ENCODE peak calls at places on chromosome 17, in nine cellular contexts. Z is cardiac muscle cell, C is prostate gland, P is astrocyte of the spinal cord, M is AG09309, U is epithelial cell of esophagus, I is BE2C, D is WTC11, G is neural crest cell. O is an unnamed sample.
A peak's percentile ranks its signal among the peaks of the same experiment; 100 is the strongest.

GRCh38 chr17:28544402-28545140 is 7.9 kb downstream of the UNC119 start:
- DNase-seq in Z (no peak), C (no peak), P (no peak), M (no peak), U (no peak), I (no peak), D (no peak), G (no peak), O (no peak)

GRCh38 chr17:19812407-19812806 is 55.3 kb downstream of the ULK2 start:
- DNase-seq in Z (peak; percentile 7), C (no peak), P (no peak), M (no peak), U (peak; percentile 18), I (no peak), D (no peak), G (no peak), O (no peak)

GRCh38 chr17:41894791-41895331 is 23.9 kb downstream of the ACLY start:
- DNase-seq in Z (peak; percentile 63), C (no peak), P (peak; percentile 88), M (peak; percentile 91), U (peak; percentile 77), I (peak; percentile 70), D (no peak), G (no peak), O (peak; percentile 16)

GRCh38 chr17:4497101-4497824 is 1.4 kb upstream of the SPNS2 start:
- DNase-seq in Z (no peak), C (no peak), P (peak; percentile 19), M (no peak), U (peak; percentile 71), I (no peak), D (no peak), G (no peak), O (peak; percentile 62)

GRCh38 chr17:17693955-17694228 is 12.6 kb downstream of the RAI1 start:
- DNase-seq in Z (no peak), C (no peak), P (no peak), M (no peak), U (no peak), I (peak; percentile 40), D (no peak), G (no peak), O (no peak)

GRCh38 chr17:12979826-12980500 is 37.9 kb downstream of the ELAC2 start:
- DNase-seq in Z (peak; percentile 18), C (no peak), P (no peak), M (no peak), U (no peak), I (no peak), D (no peak), G (no peak), O (no peak)

GRCh38 chr17:2214887-2215615 is 88.5 kb downstream of the SMG6 start:
- DNase-seq in Z (peak; percentile 84), C (no peak), P (peak; percentile 88), M (no peak), U (no peak), I (no peak), D (no peak), G (no peak), O (no peak)

GRCh38 chr17:42694524-42694923 is 12.2 kb downstream of the CNTNAP1 start:
- DNase-seq in Z (no peak), C (no peak), P (no peak), M (no peak), U (no peak), I (no peak), D (no peak), G (no peak), O (no peak)

GRCh38 chr17:31197991-31198390 is 99.0 kb downstream of the OMG start:
- DNase-seq in Z (no peak), C (no peak), P (no peak), M (no peak), U (peak; percentile 18), I (no peak), D (no peak), G (no peak), O (peak; percentile 42)

GRCh38 chr17:45316271-45317112 is at the start of gene MAP3K14:
- DNase-seq in Z (peak; percentile 82), C (peak; percentile 38), P (peak; percentile 71), M (no peak), U (peak; percentile 51), I (peak; percentile 81), D (peak; percentile 69), G (peak; percentile 57), O (no peak)

GRCh38 chr17:5419959-5420653 is at the start of gene RPAIN:
- DNase-seq in Z (peak; percentile 87), C (peak; percentile 91), P (no peak), M (peak; percentile 37), U (peak; percentile 9), I (peak; percentile 82), D (peak; percentile 78), G (peak; percentile 80), O (no peak)

GRCh38 chr17:44105941-44106340 is 17.5 kb downstream of the HDAC5 start:
- DNase-seq in Z (no peak), C (no peak), P (no peak), M (no peak), U (no peak), I (no peak), D (no peak), G (no peak), O (no peak)

GRCh38 chr17:44398692-44399691 is 9.5 kb upstream of the ITGA2B start:
- DNase-seq in Z (no peak), C (no peak), P (no peak), M (no peak), U (no peak), I (no peak), D (no peak), G (no peak), O (no peak)

GRCh38 chr17:53950207-53950857 is 127.6 kb downstream of the KIF2B start:
- DNase-seq in Z (no peak), C (no peak), P (no peak), M (no peak), U (no peak), I (peak; percentile 30), D (peak; percentile 37), G (no peak), O (no peak)

GRCh38 chr17:79023886-79024771 is at the start of gene C1QTNF1:
- DNase-seq in Z (peak; percentile 88), C (no peak), P (no peak), M (no peak), U (peak; percentile 30), I (peak; percentile 63), D (peak; percentile 70), G (peak; percentile 36), O (no peak)

GRCh38 chr17:17236295-17237025 is 508 bp downstream of the FLCN start:
- DNase-seq in Z (peak; percentile 22), C (no peak), P (peak; percentile 33), M (no peak), U (peak; percentile 42), I (no peak), D (peak; percentile 24), G (no peak), O (peak; percentile 26)

GRCh38 chr17:45248132-45248936 is 13.6 kb downstream of the SPATA32 start:
- DNase-seq in Z (no peak), C (peak; percentile 51), P (no peak), M (no peak), U (peak; percentile 82), I (no peak), D (peak; percentile 68), G (no peak), O (peak; percentile 61)

GRCh38 chr17:66975188-66975587 is 10.7 kb downstream of the CACNG4 start:
- DNase-seq in Z (no peak), C (no peak), P (no peak), M (no peak), U (no peak), I (no peak), D (no peak), G (no peak), O (no peak)

GRCh38 chr17:66976781-66977201 is 12.3 kb downstream of the CACNG4 start:
- DNase-seq in Z (peak; percentile 25), C (no peak), P (no peak), M (no peak), U (no peak), I (peak; percentile 76), D (no peak), G (no peak), O (no peak)

GRCh38 chr17:66978514-66979061 is 14.1 kb downstream of the CACNG4 start:
- DNase-seq in Z (peak; percentile 64), C (no peak), P (no peak), M (no peak), U (no peak), I (peak; percentile 47), D (no peak), G (no peak), O (no peak)

GRCh38 chr17:66976379-66976663 is 11.8 kb downstream of the CACNG4 start:
- DNase-seq in Z (no peak), C (no peak), P (no peak), M (no peak), U (no peak), I (no peak), D (no peak), G (no peak), O (no peak)

GRCh38 chr17:66975614-66976378 is 11.3 kb downstream of the CACNG4 start:
- DNase-seq in Z (no peak), C (peak; percentile 45), P (no peak), M (no peak), U (peak; percentile 57), I (no peak), D (peak; percentile 70), G (no peak), O (peak; percentile 28)
- TF ChIP-seq CTCF in Z (peak; percentile 9), C (peak; percentile 27), P (no peak), M (no peak), U (peak; percentile 45), I (peak; percentile 40), D (no peak), G (peak; percentile 32), O (peak; percentile 67)

DNA sequence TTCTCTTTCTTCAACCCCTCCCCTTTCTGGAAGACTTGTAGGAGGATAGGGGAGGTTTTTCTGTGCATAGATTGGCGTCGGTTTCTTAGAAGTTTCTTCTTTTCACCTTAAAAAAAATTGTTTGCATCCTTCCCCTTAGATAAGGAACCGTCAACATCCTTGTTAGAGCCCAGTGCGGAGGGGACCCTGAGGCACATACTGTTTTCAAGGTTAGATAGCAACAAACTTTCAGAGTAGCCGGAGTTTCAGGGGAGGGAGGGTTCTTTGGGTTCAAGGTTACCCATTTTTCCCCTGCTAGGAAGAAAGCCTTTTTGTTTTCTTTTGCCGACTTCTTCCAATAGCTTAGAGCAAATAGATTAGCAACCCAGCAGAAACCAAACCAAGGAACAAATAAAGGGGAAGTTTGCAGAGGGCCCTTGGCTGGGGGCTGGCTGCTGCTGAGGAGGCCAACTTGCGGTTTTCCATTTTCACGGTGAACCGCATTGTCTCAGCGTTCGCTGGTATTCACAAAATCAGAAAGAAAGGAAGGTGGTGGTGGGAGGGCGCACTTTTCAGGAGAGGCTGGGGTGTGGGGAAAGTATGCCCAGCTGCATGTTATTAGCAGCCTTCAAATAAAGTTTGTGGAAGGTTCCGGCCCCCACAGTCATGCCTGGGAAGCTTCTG is 28.8 kb downstream of the MSI2 start:
- DNase-seq in Z (no peak), C (no peak), P (no peak), M (no peak), U (no peak), I (no peak), D (peak; percentile 44), G (no peak), O (no peak)
- TF ChIP-seq CTCF in Z (no peak), C (no peak), P (no peak), M (no peak), U (no peak), I (no peak), D (no peak), G (no peak), O (no peak)

GRCh38 chr17:75224983-75225382 is 19.5 kb downstream of the NUP85 start:
- DNase-seq in Z (no peak), C (no peak), P (no peak), M (no peak), U (no peak), I (no peak), D (no peak), G (no peak), O (no peak)
- TF ChIP-seq CTCF in Z (no peak), C (no peak), P (no peak), M (no peak), U (no peak), I (no peak), D (no peak), G (no peak), O (no peak)

GRCh38 chr17:81295678-81296381 is 723 bp upstream of the SLC38A10 start:
- DNase-seq in Z (peak; percentile 35), C (peak; percentile 81), P (peak; percentile 29), M (no peak), U (peak; percentile 92), I (no peak), D (peak; percentile 57), G (no peak), O (peak; percentile 84)
- TF ChIP-seq CTCF in Z (peak; percentile 34), C (peak; percentile 32), P (peak; percentile 39), M (peak; percentile 33), U (peak; percentile 65), I (peak; percentile 40), D (no peak), G (peak; percentile 56), O (peak; percentile 74)